ENCODE peak calls at places on chromosomes 13 and 19, in ten cellular contexts. J is HFFc6; H is activated T-cell treated with anti-CD3 and anti-CD28 coated beads, Interleukin-2, amount 50 U/mL, for 72 hours; P is adrenal gland; C is DMS53; K is sigmoid colon; I is lower leg skin; N is left ventricle myocardium superior; G is putamen; X is activated effector memory CD4-positive, alpha-beta T cell treated with Interleukin-2 at 50 U/mL for 16 hours. D is an unnamed sample.

GRCh38 chr19:29268103-29268502 is 55.2 kb upstream of the UQCRFS1 start:
- DNase-seq in N (no peak), H (no peak), I (no peak), J (no peak), G (no peak), C (no peak), X (no peak), P (no peak), K (no peak), D (no peak)

GRCh38 chr19:51066816-51067215 is 1.9 kb upstream of the KLK13 start:
- DNase-seq in G (no peak), K (no peak), C (peak), X (no peak), P (no peak), J (no peak), N (no peak), I (no peak), H (no peak), D (no peak)

GRCh38 chr19:40539070-40539469 is 37.6 kb upstream of the SHKBP1 start:
- DNase-seq in J (peak), P (no peak), H (no peak), X (no peak), N (no peak), G (peak), K (no peak), C (no peak), I (no peak), D (peak)

GRCh38 chr19:12880551-12881171 is 588 bp downstream of the DNASE2 start:
- DNase-seq in H (no peak), G (no peak), I (no peak), N (peak), X (no peak), C (peak), J (no peak), K (peak), P (peak), D (peak)

GRCh38 chr13:99383511-99383921 is 76.3 kb upstream of the GPR183 start:
- DNase-seq in C (no peak), I (peak), P (no peak), N (no peak), J (no peak), G (no peak), H (no peak), K (no peak), X (no peak), D (no peak)

GRCh38 chr13:58032676-58033440 is 401.3 kb downstream of the PCDH17 start:
- DNase-seq in K (no peak), G (no peak), X (no peak), J (no peak), C (no peak), I (no peak), H (no peak), P (no peak), N (no peak), D (no peak)

GRCh38 chr13:99153219-99153618 is 47.4 kb upstream of the UBAC2 start:
- DNase-seq in C (no peak), G (no peak), X (no peak), I (no peak), P (peak), K (no peak), J (no peak), H (no peak), N (no peak), D (no peak)

GRCh38 chr19:12163841-12164240 is 945 bp downstream of the ZNF136 start:
- DNase-seq in G (no peak), X (no peak), C (no peak), I (no peak), P (peak), K (no peak), H (no peak), J (no peak), N (no peak), D (peak)

GRCh38 chr13:74550039-74550438 is 415.8 kb upstream of the KLF12 start:
- DNase-seq in H (no peak), G (no peak), J (no peak), K (no peak), I (no peak), C (no peak), X (no peak), N (no peak), P (no peak), D (no peak)

GRCh38 chr19:48513289-48514122 is 1.9 kb upstream of the LMTK3 start:
- DNase-seq in J (peak), H (peak), N (peak), P (peak), X (peak), I (peak), K (peak), G (peak), C (peak), D (peak)

GRCh38 chr13:33138441-33138840 is 122.2 kb downstream of the KL start:
- DNase-seq in K (no peak), J (no peak), N (no peak), X (no peak), G (no peak), I (no peak), H (no peak), P (no peak), C (no peak), D (no peak)

GRCh38 chr19:43767818-43768217 is 13.0 kb downstream of the KCNN4 start:
- DNase-seq in C (no peak), H (no peak), J (no peak), X (no peak), N (no peak), G (no peak), I (no peak), K (no peak), P (no peak), D (no peak)

GRCh38 chr19:39558623-39559117 is 18.7 kb upstream of the EID2 start:
- DNase-seq in J (no peak), G (no peak), P (no peak), C (peak), N (no peak), H (peak), I (no peak), X (peak), K (no peak), D (no peak)

GRCh38 chr19:7176792-7177191 is 107.3 kb downstream of the ZNF557 start:
- DNase-seq in C (no peak), P (no peak), X (no peak), G (no peak), J (no peak), N (no peak), H (no peak), I (no peak), K (no peak), D (no peak)

GRCh38 chr19:38162094-38162493 is 61.9 kb downstream of the DPF1 start:
- DNase-seq in C (no peak), J (no peak), I (no peak), P (no peak), H (no peak), X (no peak), G (no peak), K (no peak), N (no peak), D (no peak)

GRCh38 chr13:67048084-67048792 is 181.9 kb downstream of the PCDH9 start:
- DNase-seq in N (no peak), P (no peak), H (no peak), C (peak), X (no peak), J (no peak), K (no peak), G (no peak), I (no peak), D (no peak)

GRCh38 chr19:1408300-1409203 is 1.2 kb downstream of the DAZAP1 start:
- DNase-seq in K (peak), G (no peak), I (no peak), P (peak), J (peak), N (peak), X (peak), H (peak), C (peak), D (no peak)

GRCh38 chr19:44954278-44954648 is 917 bp upstream of the CLPTM1 start:
- DNase-seq in P (no peak), N (no peak), H (no peak), K (no peak), G (no peak), I (peak), C (no peak), X (no peak), J (no peak), D (no peak)

GRCh38 chr13:60164490-60164889 is 762 bp upstream of the DIAPH3 start:
- DNase-seq in J (no peak), I (no peak), H (no peak), N (no peak), G (no peak), K (no peak), X (no peak), P (no peak), C (no peak), D (peak)

GRCh38 chr19:11577451-11578341 is at the start of gene ACP5:
- DNase-seq in G (no peak), H (no peak), J (no peak), X (no peak), C (peak), K (no peak), P (no peak), I (no peak), N (no peak), D (peak)

GRCh38 chr19:2417881-2418406 is 9.4 kb downstream of the TIMM13 start:
- DNase-seq in G (no peak), N (no peak), J (no peak), K (no peak), H (no peak), P (no peak), I (no peak), X (no peak), C (no peak), D (no peak)

GRCh38 chr13:45769072-45769471 is 67.0 kb downstream of the CBY2 start:
- DNase-seq in N (no peak), G (no peak), P (no peak), C (no peak), I (no peak), J (no peak), H (no peak), X (no peak), K (no peak), D (no peak)

GRCh38 chr13:27043013-27043412 is 128.6 kb downstream of the USP12 start:
- DNase-seq in K (peak), N (no peak), G (peak), J (peak), P (peak), X (no peak), C (peak), H (no peak), I (peak), D (peak)

GRCh38 chr19:17784201-17785008 is 10.5 kb upstream of the B3GNT3 start:
- DNase-seq in N (peak), C (peak), X (peak), P (peak), G (peak), H (peak), I (peak), K (peak), J (peak), D (peak)

GRCh38 chr19:29624489-29625210 is 18.6 kb downstream of the POP4 start:
- DNase-seq in N (no peak), K (no peak), P (no peak), G (no peak), I (no peak), J (no peak), H (no peak), C (no peak), X (no peak), D (peak)

GRCh38 chr13:41613984-41614581 is 156.7 kb downstream of the RGCC start:
- DNase-seq in N (peak), J (peak), K (peak), H (no peak), P (peak), C (no peak), X (no peak), I (no peak), G (peak), D (no peak)

GRCh38 chr19:44694184-44694579 is 4.8 kb upstream of the CEACAM16 start:
- DNase-seq in I (no peak), X (no peak), N (no peak), G (no peak), C (no peak), J (no peak), H (peak), P (no peak), K (no peak), D (peak)

GRCh38 chr13:35947315-35947714 is 183.9 kb downstream of the DCLK1 start:
- DNase-seq in H (no peak), J (no peak), I (no peak), N (no peak), K (no peak), X (no peak), P (no peak), G (no peak), C (no peak), D (no peak)

GRCh38 chr13:29504691-29505090 is 90.8 kb downstream of the SLC7A1 start:
- DNase-seq in X (no peak), C (no peak), G (no peak), K (no peak), P (no peak), J (no peak), I (no peak), H (no peak), N (no peak), D (no peak)

GRCh38 chr19:49854861-49855263 is 3.9 kb downstream of the PTOV1 start:
- DNase-seq in X (no peak), K (no peak), N (no peak), C (no peak), H (no peak), J (no peak), P (no peak), I (peak), G (no peak), D (no peak)

GRCh38 chr19:46491975-46492682 is 3.5 kb downstream of the PNMA8B start:
- DNase-seq in H (no peak), P (peak), I (no peak), G (no peak), N (no peak), J (no peak), K (no peak), C (no peak), X (no peak), D (no peak)

GRCh38 chr19:11142528-11143171 is 12.9 kb downstream of the SPC24 start:
- DNase-seq in K (peak), G (peak), H (no peak), X (no peak), I (peak), J (peak), P (peak), N (peak), C (peak), D (peak)

GRCh38 chr13:93603043-93603442 is 376.4 kb downstream of the GPC6 start:
- DNase-seq in I (no peak), H (no peak), N (no peak), G (no peak), C (no peak), X (no peak), J (peak), K (no peak), P (no peak), D (no peak)

GRCh38 chr19:29596885-29597525 is 9.1 kb upstream of the POP4 start:
- DNase-seq in J (peak), G (no peak), X (no peak), N (no peak), H (no peak), C (peak), P (no peak), I (no peak), K (no peak), D (peak)

D was measured in SK-MEL-5.